ENCODE peak calls at places on chromosomes 4 and X, in six cellular contexts. F is lower lobe of right lung; A is heart right ventricle; M is A549; Q is memory B cell; G is CD8-positive, alpha-beta T cell. H is an unnamed sample.

GRCh38 chr4:52856802-52857201 is 5.3 kb upstream of the RASL11B start:
- ATAC-seq in M (no peak), Q (no peak), F (no peak), G (no peak), A (no peak), H (no peak)

GRCh38 chr4:7805533-7806079 is 134.1 kb downstream of the AFAP1 start:
- ATAC-seq in G (no peak), M (peak), F (peak), A (peak), Q (no peak), H (no peak)

GRCh38 chr4:83456184-83456501 is 285 bp downstream of the MRPS18C start:
- ATAC-seq in Q (no peak), M (no peak), F (no peak), G (no peak), A (no peak), H (no peak)

GRCh38 chr4:3481113-3481531 is 18.0 kb downstream of the DOK7 start:
- ATAC-seq in Q (no peak), A (no peak), G (no peak), M (no peak), F (no peak), H (no peak)

GRCh38 chr4:16122784-16123183 is 39.0 kb upstream of the PROM1 start:
- ATAC-seq in G (peak), A (no peak), F (no peak), M (no peak), Q (no peak), H (no peak)

GRCh38 chr4:71449040-71449439 is 110.2 kb downstream of the SLC4A4 start:
- ATAC-seq in M (no peak), F (no peak), Q (no peak), G (no peak), A (no peak), H (no peak)

GRCh38 chrX:118484216-118484903 is 11.3 kb upstream of the DOCK11 start:
- ATAC-seq in F (peak), G (no peak), A (no peak), Q (no peak), M (no peak), H (peak)

GRCh38 chr4:113330200-113330599 is 280.7 kb downstream of the ANK2 start:
- ATAC-seq in G (no peak), A (no peak), Q (no peak), M (no peak), F (no peak), H (no peak)

GRCh38 chr4:98945297-98945850 is 16.4 kb upstream of the EIF4E start:
- ATAC-seq in G (no peak), F (no peak), Q (no peak), M (no peak), A (no peak), H (no peak)

GRCh38 chr4:2393353-2394270 is 24.8 kb downstream of the ZFYVE28 start:
- ATAC-seq in Q (peak), M (no peak), F (peak), G (peak), A (no peak), H (no peak)

GRCh38 chr4:35709080-35709479 is 535.2 kb downstream of the ARAP2 start:
- ATAC-seq in M (no peak), Q (no peak), F (no peak), G (no peak), A (no peak), H (no peak)

GRCh38 chrX:22110729-22111494 is 78.8 kb downstream of the PHEX start:
- ATAC-seq in G (no peak), A (no peak), F (no peak), M (no peak), Q (no peak), H (no peak)

GRCh38 chr4:185833055-185833598 is 21.1 kb upstream of the SORBS2 start:
- ATAC-seq in F (no peak), G (no peak), M (no peak), Q (no peak), A (peak), H (no peak)

GRCh38 chr4:122195718-122196117 is 43.6 kb downstream of the BLTP1 start:
- ATAC-seq in G (no peak), M (no peak), Q (no peak), F (no peak), A (no peak), H (no peak)

GRCh38 chr4:127957105-127957504 is 7.9 kb downstream of the MFSD8 start:
- ATAC-seq in M (no peak), G (no peak), F (no peak), A (no peak), Q (no peak), H (no peak)

GRCh38 chr4:35885081-35885480 is 359.2 kb downstream of the ARAP2 start:
- ATAC-seq in A (no peak), M (no peak), G (no peak), F (no peak), Q (no peak), H (no peak)